ENCODE peak calls at places on chromosomes 13 and 19, in seven cellular contexts. H is activated CD4-positive, CD25-positive, alpha-beta regulatory T cell treated with anti-CD3 and anti-CD28 coated beads, Interleukin-2, amount 50 U/mL, for 72 hours; T is AG08395; C is IMR-90; I is activated CD4-positive, alpha-beta T cell treated with anti-CD3 and anti-CD28 coated beads, Interleukin-2, amount 10 ng/mL, durations not matched to agents 7 days and 5 days; G is naive B cell; B is Daoy. F is an unnamed sample.

GRCh38 chr13:95677564-95678386 is 836 bp downstream of the DNAJC3 start:
- DNase-seq in T (peak; percentile 26), G (no peak), I (peak; percentile 10), H (no peak), C (peak; percentile 23), B (peak; percentile 30), F (no peak)

GRCh38 chr13:41694902-41695301 is 237.6 kb downstream of the RGCC start:
- DNase-seq in G (peak; percentile 3), H (no peak), T (peak; percentile 79), I (no peak), C (peak; percentile 95), B (peak; percentile 78), F (no peak)

GRCh38 chr13:106619688-106620555 is 52.0 kb upstream of the ARGLU1 start:
- DNase-seq in T (peak; percentile 83), C (peak; percentile 69), B (peak; percentile 51), I (peak; percentile 26), H (no peak), G (peak; percentile 14), F (no peak)

GRCh38 chr19:16559896-16560295 is 12.3 kb downstream of the SLC35E1 start:
- DNase-seq in T (no peak), G (no peak), H (no peak), B (no peak), I (no peak), C (no peak), F (no peak)

GRCh38 chr13:98890186-98890585 is 87.7 kb downstream of the DOCK9 start:
- DNase-seq in G (no peak), I (no peak), T (peak; percentile 94), H (no peak), B (peak; percentile 67), C (peak; percentile 74), F (no peak)

GRCh38 chr13:107234315-107234714 is 666.4 kb upstream of the ARGLU1 start:
- DNase-seq in G (no peak), T (no peak), B (no peak), I (no peak), H (no peak), C (no peak), F (no peak)

GRCh38 chr19:8484331-8484894 is 18.0 kb downstream of the PRAM1 start:
- DNase-seq in T (no peak), G (no peak), C (no peak), H (no peak), I (no peak), B (no peak), F (no peak)

GRCh38 chr13:99974939-99975561 is 3.5 kb upstream of the ZIC5 start:
- DNase-seq in G (no peak), B (no peak), T (no peak), C (no peak), I (no peak), H (no peak), F (no peak)